ENCODE peak calls at places on chromosomes 6 and 20, in seven cellular contexts. J, R, F, A, X, K and P are unnamed samples. For H3K4me1, the result is how much of the 10 kb centered on the place peaks cover.

GRCh38 chr6:11404081-11404480 is 133.5 kb upstream of the TMEM170B start:
- DNase-seq in X (no peak), R (no peak), K (no peak), F (no peak), J (no peak), A (no peak), P (no peak)

GRCh38 chr20:1537731-1538058 is 19.8 kb downstream of the SIRPD start:
- DNase-seq in R (no peak), K (no peak), F (no peak), A (peak), X (peak), J (peak), P (no peak)

GRCh38 chr6:97218912-97219311 is 64.1 kb downstream of the MMS22L start:
- DNase-seq in A (no peak), K (no peak), J (no peak), R (no peak), X (no peak), F (no peak), P (no peak)

GRCh38 chr6:1960484-1961142 is 284.8 kb downstream of the GMDS start:
- DNase-seq in K (no peak), X (no peak), J (no peak), A (no peak), R (no peak), F (no peak), P (no peak)

GRCh38 chr6:89162047-89162371 is 16.2 kb downstream of the PM20D2 start:
- DNase-seq in J (peak), R (no peak), A (peak), K (no peak), F (no peak), X (peak), P (no peak)

GRCh38 chr6:169943521-169944337 is 192.3 kb downstream of the ERMARD start:
- DNase-seq in X (no peak), J (no peak), R (no peak), A (no peak), K (no peak), F (no peak), P (no peak)

GRCh38 chr20:8766868-8767390 is 302.0 kb upstream of the PLCB4 start:
- DNase-seq in A (no peak), X (no peak), K (no peak), F (no peak), J (no peak), R (no peak), P (no peak)

GRCh38 chr20:62269871-62270270 is 31.6 kb downstream of the OSBPL2 start:
- DNase-seq in R (no peak), F (no peak), X (no peak), K (peak), J (no peak), A (no peak), P (no peak)

GRCh38 chr6:146290589-146290901 is 253.1 kb upstream of the RAB32 start:
- DNase-seq in F (no peak), J (no peak), K (no peak), A (no peak), R (no peak), X (no peak), P (no peak)

GRCh38 chr6:145132709-145133108 is 602.6 kb downstream of the EPM2A start:
- DNase-seq in F (no peak), A (no peak), K (no peak), J (no peak), R (no peak), X (no peak), P (no peak)

GRCh38 chr6:51450248-51450957 is 631.7 kb downstream of the TFAP2B start:
- DNase-seq in A (no peak), X (no peak), R (no peak), K (no peak), J (no peak), F (no peak), P (no peak)

GRCh38 chr6:51450958-51451357 is 632.3 kb downstream of the TFAP2B start:
- DNase-seq in R (no peak), K (no peak), X (no peak), F (no peak), J (no peak), A (no peak), P (no peak)
- H3K4me3 ChIP-seq in R (no peak), K (no peak), X (no peak), F (no peak), J (no peak), A (no peak), P (no peak)

DNA sequence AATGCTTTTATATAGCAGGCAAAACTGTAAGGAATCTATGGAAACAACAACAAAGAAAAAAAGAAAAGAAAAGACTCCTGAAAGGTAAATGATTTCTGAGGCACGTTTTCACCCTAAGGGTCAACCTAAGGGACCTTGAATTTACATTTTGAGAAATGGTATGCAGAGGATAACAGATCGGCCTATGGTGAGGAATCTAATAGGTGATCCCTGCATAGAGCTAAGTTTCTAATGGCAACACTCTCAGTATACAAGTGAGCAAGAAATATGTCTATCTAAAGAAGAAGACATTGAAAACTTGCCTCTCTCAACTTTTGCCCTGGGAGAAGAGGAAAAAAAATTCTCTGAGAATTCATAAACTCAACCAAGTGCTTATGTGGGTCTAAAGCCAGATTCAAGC is 18.9 kb upstream of the AKAP7 start:
- DNase-seq in K (no peak), X (no peak), J (no peak), A (no peak), R (no peak), F (no peak), P (no peak)
- H3K4me1 ChIP-seq in K (under half), X (under half), J (under half), A (under half), R (under half), F (under half), P (under half)

GRCh38 chr6:150702675-150703074 is 103.0 kb downstream of the PLEKHG1 start:
- DNase-seq in J (no peak), F (no peak), X (no peak), A (no peak), R (no peak), K (no peak), P (no peak)

GRCh38 chr6:150710236-150710635 is 110.6 kb downstream of the PLEKHG1 start:
- DNase-seq in J (no peak), R (no peak), F (no peak), A (no peak), X (no peak), K (no peak), P (no peak)

GRCh38 chr6:150705392-150705791 is 105.7 kb downstream of the PLEKHG1 start:
- DNase-seq in A (no peak), J (no peak), X (no peak), R (no peak), F (no peak), K (no peak), P (no peak)

DNA sequence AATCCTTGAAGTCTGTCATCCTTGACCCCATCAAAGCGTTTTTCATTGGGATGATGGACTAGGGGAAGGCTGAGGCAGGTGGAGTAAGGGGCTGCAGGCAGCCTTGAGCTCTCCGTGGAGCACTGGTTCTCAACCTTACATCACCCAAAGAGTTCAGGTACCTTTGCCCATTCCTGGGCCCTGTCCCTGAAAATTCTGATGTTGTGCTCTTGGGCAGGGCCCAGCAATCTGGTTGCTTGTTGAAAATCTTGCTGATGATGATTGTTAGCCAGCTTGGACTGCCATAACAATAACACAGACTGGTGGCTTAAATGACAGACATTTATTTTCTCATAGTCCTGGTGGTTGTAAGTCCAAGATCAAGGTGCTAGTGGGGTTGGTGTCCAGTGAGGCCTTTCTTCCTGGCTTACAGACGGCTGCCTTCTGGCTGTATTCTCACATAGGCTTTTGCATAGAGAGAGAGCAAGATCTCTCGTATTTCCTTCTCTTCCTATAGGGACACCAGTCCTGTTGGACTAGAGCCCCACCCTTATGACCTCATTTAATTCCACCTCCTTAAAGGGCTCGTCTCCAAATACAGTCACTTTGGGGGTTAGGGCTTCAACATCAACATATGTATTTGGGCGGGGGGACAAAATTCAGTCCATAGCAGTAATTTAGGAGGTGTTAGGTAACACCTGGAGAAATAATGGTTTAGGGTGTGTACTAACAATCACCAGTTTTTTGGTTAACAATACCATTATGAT is 104.9 kb downstream of the PLEKHG1 start:
- DNase-seq in R (no peak), A (no peak), F (no peak), J (no peak), X (no peak), K (no peak), P (no peak)
- H3K27ac ChIP-seq in R (no peak), A (no peak), F (no peak), J (no peak), X (no peak), K (no peak), P (no peak)

DNA sequence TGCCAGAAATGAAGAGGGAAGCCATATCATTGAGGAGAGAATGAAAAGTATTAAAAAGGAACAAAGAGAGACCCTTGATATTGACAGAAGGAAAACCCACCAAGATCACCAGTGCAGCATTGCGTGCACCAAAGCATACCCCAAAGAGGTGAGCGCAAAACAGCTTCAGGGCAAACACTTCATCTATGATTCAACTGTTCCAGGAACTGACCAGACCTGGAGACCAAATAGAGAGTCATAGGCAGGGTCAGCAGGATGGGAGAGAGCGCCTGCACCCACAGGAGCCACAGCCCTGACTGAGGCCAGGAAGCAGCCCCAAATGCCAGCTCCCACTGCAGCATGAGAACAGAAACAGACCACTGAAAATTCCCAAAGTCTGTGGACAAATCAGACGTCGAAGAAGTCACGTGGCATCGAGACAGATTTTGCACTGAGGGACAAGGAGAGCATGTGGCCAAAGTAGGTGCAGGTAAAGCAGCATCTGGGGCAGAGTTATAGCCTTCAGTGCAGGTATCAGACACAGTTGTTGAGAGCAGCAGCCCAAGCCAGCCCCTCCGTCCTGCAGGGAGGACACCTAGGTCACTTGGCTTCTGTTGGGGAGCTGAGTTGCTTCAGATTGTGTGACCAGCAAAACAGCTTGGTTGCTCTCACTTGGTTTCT is 29.3 kb downstream of the CHRNA4 start:
- DNase-seq in R (no peak), F (no peak), J (no peak), X (no peak), A (no peak), K (no peak), P (no peak)
- H3K4me3 ChIP-seq in R (no peak), F (no peak), J (no peak), X (no peak), A (no peak), K (no peak), P (no peak)